ENCODE peak calls at places on chromosomes 3 and 15, in seven cellular contexts. O is EH; Q is hippocampal formation; X is activated T-helper 1 cell treated with anti-CD3 and anti-CD28 coated beads, Interleukin-2, amount 50 U/mL, for 16 hours; A is stimulated activated CD4-positive, alpha-beta T cell treated with anti-CD3 and anti-CD28 coated beads, Interleukin-12 subunit alpha, Interleukin-12 subunit beta, amount 100 ng/mL, for 24 hours; Y is retinal pigment epithelial cell; I is HepG2. Z is an unnamed sample.

GRCh38 chr3:188516515-188516914 is 362.6 kb downstream of the LPP start:
- DNase-seq in I (no peak), A (no peak), Y (no peak), X (no peak), Q (no peak), O (no peak), Z (no peak)

GRCh38 chr3:17557749-17558463 is 184.5 kb downstream of the TBC1D5 start:
- DNase-seq in X (no peak), I (no peak), Q (no peak), A (no peak), O (no peak), Y (no peak), Z (no peak)

GRCh38 chr3:78992400-78992799 is 775.4 kb downstream of the ROBO1 start:
- DNase-seq in O (no peak), I (peak; percentile 23), A (no peak), Q (no peak), Y (no peak), X (no peak), Z (no peak)

GRCh38 chr3:156256945-156257344 is 136.6 kb downstream of the KCNAB1 start:
- DNase-seq in A (no peak), I (no peak), X (no peak), Y (no peak), O (no peak), Q (no peak), Z (no peak)

GRCh38 chr3:17404548-17404947 is 337.9 kb downstream of the TBC1D5 start:
- DNase-seq in X (no peak), I (no peak), Q (no peak), Y (no peak), O (no peak), A (no peak), Z (no peak)

GRCh38 chr15:40338921-40339620 is 1.7 kb downstream of the CCDC9B start:
- DNase-seq in A (no peak), I (peak; percentile 85), O (peak; percentile 99), X (no peak), Y (peak; percentile 83), Q (peak; percentile 69), Z (peak; percentile 94)

GRCh38 chr3:142027713-142028112 is 121.6 kb downstream of the TFDP2 start:
- DNase-seq in X (no peak), Q (no peak), Y (peak; percentile 64), O (peak; percentile 58), I (no peak), A (no peak), Z (peak; percentile 44)

GRCh38 chr3:46061108-46061507 is 33.8 kb upstream of the XCR1 start:
- DNase-seq in X (no peak), Y (no peak), Q (no peak), I (no peak), O (no peak), A (no peak), Z (no peak)

GRCh38 chr3:11363732-11364131 is 91.5 kb downstream of the ATG7 start:
- DNase-seq in Y (no peak), O (no peak), Q (no peak), X (no peak), A (no peak), I (no peak), Z (no peak)

GRCh38 chr15:67721996-67722395 is 103.3 kb upstream of the SKOR1 start:
- DNase-seq in O (no peak), Q (no peak), X (no peak), A (no peak), Y (no peak), I (no peak), Z (no peak)

GRCh38 chr3:104907507-104907906 is 459.2 kb upstream of the ALCAM start:
- DNase-seq in Q (no peak), Y (peak; percentile 41), O (peak; percentile 91), I (no peak), A (no peak), X (no peak), Z (peak; percentile 81)

GRCh38 chr3:189937302-189938255 is 183.1 kb downstream of the P3H2 start:
- DNase-seq in I (no peak), A (no peak), O (peak; percentile 100), Y (peak; percentile 99), Q (no peak), X (no peak), Z (peak; percentile 99)

GRCh38 chr3:146626384-146627122 is 21.4 kb upstream of the PLSCR5 start:
- DNase-seq in I (peak; percentile 99), X (no peak), A (no peak), O (no peak), Q (no peak), Y (no peak), Z (no peak)

GRCh38 chr3:172640751-172641150 is 70.1 kb downstream of the NCEH1 start:
- DNase-seq in Y (no peak), O (peak; percentile 36), A (no peak), X (no peak), Q (no peak), I (no peak), Z (no peak)

GRCh38 chr15:78007965-78008886 is 69.3 kb downstream of the TBC1D2B start:
- DNase-seq in Y (no peak), O (peak; percentile 87), I (no peak), A (no peak), Q (no peak), X (no peak), Z (peak; percentile 86)

GRCh38 chr3:142077155-142077858 is 72.0 kb downstream of the TFDP2 start:
- DNase-seq in O (no peak), Y (no peak), X (no peak), Q (no peak), I (no peak), A (no peak), Z (no peak)

GRCh38 chr15:66763186-66764066 is 61.4 kb downstream of the SMAD6 start:
- DNase-seq in Q (peak; percentile 28), I (no peak), X (no peak), O (no peak), A (no peak), Y (no peak), Z (peak; percentile 62)

GRCh38 chr3:172613845-172614244 is 90.6 kb upstream of the TNFSF10 start:
- DNase-seq in O (no peak), I (no peak), Q (no peak), Y (no peak), X (no peak), A (no peak), Z (no peak)

GRCh38 chr3:18295171-18295920 is 129.8 kb downstream of the SATB1 start:
- DNase-seq in Y (peak; percentile 96), O (peak; percentile 61), Q (no peak), X (no peak), A (no peak), I (peak; percentile 21), Z (peak; percentile 88)

GRCh38 chr3:41243183-41243582 is 43.9 kb downstream of the CTNNB1 start:
- DNase-seq in A (no peak), I (no peak), X (no peak), Q (no peak), O (no peak), Y (no peak), Z (no peak)

GRCh38 chr15:60583194-60583593 is 104.3 kb upstream of the ICE2 start:
- DNase-seq in Q (no peak), A (no peak), Y (no peak), I (no peak), O (no peak), X (no peak), Z (no peak)

GRCh38 chr3:157089455-157090221 is 70.3 kb downstream of the CCNL1 start:
- DNase-seq in Q (no peak), A (peak; percentile 13), I (no peak), Y (peak; percentile 27), O (peak; percentile 46), X (no peak), Z (no peak)

GRCh38 chr3:69079269-69080159 is 651 bp downstream of the UBA3 start:
- DNase-seq in O (peak; percentile 25), Q (peak; percentile 39), A (no peak), Y (no peak), I (peak; percentile 35), X (no peak), Z (no peak)

GRCh38 chr3:86990171-86990733 is 697 bp downstream of the VGLL3 start:
- DNase-seq in Q (no peak), O (peak; percentile 55), A (no peak), Y (no peak), X (no peak), I (no peak), Z (no peak)

GRCh38 chr3:70916375-70917055 is 604.1 kb upstream of the MDFIC2 start:
- DNase-seq in Q (no peak), A (no peak), X (no peak), I (peak; percentile 69), O (peak; percentile 29), Y (no peak), Z (no peak)

GRCh38 chr3:124149774-124150173 is 157.8 kb upstream of the ROPN1 start:
- DNase-seq in Q (no peak), Y (no peak), X (no peak), A (no peak), O (no peak), I (no peak), Z (no peak)

GRCh38 chr15:67109141-67110034 is 44.0 kb downstream of the SMAD3 start:
- DNase-seq in A (no peak), X (no peak), Y (peak; percentile 89), O (peak; percentile 99), Q (no peak), I (peak; percentile 61), Z (peak; percentile 97)

GRCh38 chr3:24088782-24089181 is 143.7 kb downstream of the NR1D2 start:
- DNase-seq in O (peak; percentile 53), A (no peak), X (no peak), Y (no peak), Q (no peak), I (peak; percentile 20), Z (peak; percentile 47)

GRCh38 chr3:15629860-15630597 is 28.5 kb downstream of the BTD start:
- DNase-seq in Y (no peak), X (no peak), I (peak; percentile 62), A (peak; percentile 19), O (peak; percentile 89), Q (peak; percentile 56), Z (peak; percentile 84)

GRCh38 chr3:59321881-59322540 is 272.2 kb upstream of the CFAP20DC start:
- DNase-seq in Q (no peak), X (no peak), I (no peak), A (no peak), O (peak; percentile 4), Y (no peak), Z (peak; percentile 16)

GRCh38 chr15:69158201-69158842 is 2.1 kb upstream of the GLCE start:
- DNase-seq in O (no peak), A (no peak), Q (no peak), X (no peak), I (no peak), Y (no peak), Z (no peak)